ENCODE peak calls at places on chromosomes 4 and X, in eight cellular contexts. C is NB4, L is IMR-90, S is A673, D is right atrium auricular region, B is GM23248, K is breast epithelium, J is adrenal gland. P is an unnamed sample.

GRCh38 chr4:93183589-93183988 is 645.0 kb upstream of the ATOH1 start:
- DNase-seq in C (no peak), L (no peak), S (peak; percentile 7), D (no peak), B (no peak), K (no peak), J (no peak), P (no peak)

GRCh38 chrX:43728966-43729365 is 72.9 kb downstream of the MAOA start:
- DNase-seq in C (no peak), L (no peak), S (no peak), D (no peak), B (no peak), K (no peak), J (no peak), P (no peak)

GRCh38 chr4:139734875-139735380 is 69.3 kb downstream of the MGST2 start:
- DNase-seq in C (peak; percentile 77), L (peak; percentile 75), S (peak; percentile 84), D (peak; percentile 90), B (peak; percentile 87), K (peak; percentile 85), J (peak; percentile 97), P (peak; percentile 48)

GRCh38 chr4:37130465-37130864 is 114.1 kb upstream of the NWD2 start:
- DNase-seq in C (no peak), L (no peak), S (no peak), D (no peak), B (no peak), K (no peak), J (no peak), P (no peak)

GRCh38 chrX:150694738-150695410 is 1.7 kb downstream of the MTMR1 start:
- DNase-seq in C (peak; percentile 71), L (no peak), S (no peak), D (no peak), B (no peak), K (no peak), J (no peak), P (peak; percentile 23)

GRCh38 chrX:110561036-110561435 is 202.4 kb downstream of the RTL9 start:
- DNase-seq in C (no peak), L (no peak), S (peak; percentile 29), D (no peak), B (peak; percentile 70), K (no peak), J (no peak), P (peak; percentile 84)

GRCh38 chr4:76979236-76979635 is 29.7 kb downstream of the SEPTIN11 start:
- DNase-seq in C (no peak), L (no peak), S (no peak), D (no peak), B (no peak), K (no peak), J (no peak), P (no peak)

GRCh38 chr4:74653331-74654229 is 140.7 kb downstream of the BTC start:
- DNase-seq in C (no peak), L (no peak), S (no peak), D (no peak), B (no peak), K (no peak), J (no peak), P (no peak)

GRCh38 chr4:142719854-142720541 is 126.1 kb downstream of the INPP4B start:
- DNase-seq in C (peak; percentile 9), L (peak; percentile 21), S (peak; percentile 48), D (no peak), B (peak; percentile 57), K (no peak), J (no peak), P (peak; percentile 40)

GRCh38 chrX:102517331-102517730 is 792 bp upstream of the TMSB15A start:
- DNase-seq in C (peak; percentile 26), L (peak; percentile 17), S (peak; percentile 56), D (no peak), B (peak; percentile 39), K (no peak), J (no peak), P (peak; percentile 37)

GRCh38 chr4:133565379-133565778 is 416.3 kb downstream of the PCDH10 start:
- DNase-seq in C (no peak), L (peak; percentile 7), S (peak; percentile 90), D (no peak), B (no peak), K (no peak), J (no peak), P (peak; percentile 2)

GRCh38 chrX:69538321-69538876 is 34.3 kb downstream of the NALF2 start:
- DNase-seq in C (peak; percentile 37), L (peak; percentile 16), S (peak; percentile 68), D (peak; percentile 62), B (peak; percentile 64), K (peak; percentile 64), J (peak; percentile 83), P (peak; percentile 47)

DNA sequence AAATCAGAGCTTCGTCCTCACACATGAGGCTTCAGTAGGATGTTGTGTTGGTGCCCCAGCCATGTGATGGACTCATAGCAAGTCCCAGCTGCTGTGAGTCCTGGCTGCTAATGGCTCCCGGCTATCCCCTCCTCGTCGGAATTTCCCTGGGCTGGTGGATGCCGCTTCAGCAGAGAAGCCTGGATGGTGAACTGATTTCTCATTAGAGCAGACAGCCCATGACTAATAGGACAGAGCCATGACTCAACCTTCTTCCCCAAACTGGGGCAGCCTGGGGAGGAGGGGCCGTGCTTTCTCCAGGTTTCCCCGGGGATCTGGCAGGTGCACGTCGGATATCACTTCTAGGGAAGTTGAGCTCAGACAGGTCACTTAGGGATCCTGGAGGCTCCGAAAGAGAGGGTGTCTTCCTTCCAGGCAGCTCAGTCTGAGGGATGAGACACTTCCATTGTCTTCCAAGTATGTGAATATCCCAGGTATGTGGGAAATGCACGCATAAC is 112.7 kb downstream of the ASMT start:
- DNase-seq in C (no peak), L (no peak), S (no peak), D (peak; percentile 42), B (peak; percentile 11), K (no peak), J (peak; percentile 50), P (no peak)
- H3K4me3 ChIP-seq in C (no peak overlapping the region), L (no peak overlapping the region), S (no peak overlapping the region), D (no peak overlapping the region), B (no peak overlapping the region), K (no peak overlapping the region), J (no peak overlapping the region), P (no peak overlapping the region)

DNA sequence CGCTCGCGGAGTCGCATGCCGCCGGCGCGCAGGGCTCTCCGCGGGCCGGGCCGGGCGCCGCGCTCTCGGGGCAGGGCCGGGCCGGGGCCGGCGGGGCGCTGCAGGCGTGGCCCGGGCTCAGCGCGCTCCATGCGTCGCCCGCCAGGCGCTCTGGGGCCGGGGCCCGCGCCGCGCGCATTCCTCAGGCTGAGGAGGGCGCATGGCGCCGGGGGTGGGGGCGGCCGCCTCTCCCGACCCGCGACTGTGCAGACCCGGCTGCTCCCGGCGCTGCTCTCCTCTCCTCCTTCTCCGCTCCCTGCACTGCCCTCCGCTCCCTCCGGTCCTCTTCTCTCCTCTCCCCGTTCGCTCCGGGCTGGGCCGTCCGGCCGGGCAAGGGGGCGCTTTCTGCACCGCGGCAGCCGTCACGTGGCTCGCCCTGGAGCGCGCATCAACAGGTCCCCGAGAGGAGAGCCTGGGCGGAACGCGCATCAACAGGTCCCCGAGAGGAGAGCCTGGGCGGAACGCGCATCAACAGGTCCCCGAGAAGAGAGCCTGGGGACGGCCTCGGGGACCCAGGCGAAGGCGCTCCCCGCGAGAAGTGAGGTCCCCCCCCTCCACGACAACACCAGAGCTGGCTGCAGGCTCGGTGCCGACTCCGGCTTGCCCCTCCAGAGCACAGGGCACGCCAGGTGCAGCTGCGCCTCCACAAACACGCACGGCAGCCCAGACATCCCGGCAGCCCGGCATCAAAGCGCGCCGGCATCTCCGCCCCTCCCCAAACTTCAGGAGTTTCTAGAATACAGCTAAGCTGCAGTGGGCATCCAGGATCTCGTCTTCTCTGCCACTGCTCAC is 12.9 kb downstream of the PPP2R3B start:
- DNase-seq in C (no peak), L (peak; percentile 27), S (peak; percentile 24), D (no peak), B (peak; percentile 55), K (no peak), J (no peak), P (no peak)
- H3K4me3 ChIP-seq in C (no peak overlapping the region), L (peak overlapping the region; percentile 30), S (peak overlapping the region; percentile 37), D (peak overlapping the region; percentile 47), B (peak overlapping the region; percentile 76), K (peak overlapping the region; percentile 48), J (peak overlapping the region; percentile 23), P (peak overlapping the region; percentile 13)

DNA sequence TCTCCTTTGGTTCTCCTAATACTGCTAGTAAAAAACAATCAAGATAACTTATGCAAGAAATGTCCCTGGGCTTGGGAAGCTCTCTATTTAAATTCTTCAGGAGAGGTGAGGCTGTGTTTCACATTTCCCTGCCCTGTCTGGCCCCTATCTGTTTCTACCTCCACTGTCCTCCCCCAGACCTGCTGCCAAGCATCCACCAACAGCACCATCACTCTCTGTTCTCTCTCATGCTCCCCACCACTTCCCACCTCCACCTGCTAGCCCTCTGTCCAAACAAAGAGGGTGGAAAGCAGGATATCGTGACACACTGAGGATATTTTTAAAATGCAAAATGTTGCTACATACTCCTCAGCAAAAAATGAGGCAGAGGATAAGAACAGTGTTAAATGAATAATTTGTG is 88.4 kb upstream of the NAP1L5 start:
- DNase-seq in C (no peak), L (no peak), S (no peak), D (no peak), B (no peak), K (no peak), J (no peak), P (no peak)
- H3K4me3 ChIP-seq in C (no peak overlapping the region), L (no peak overlapping the region), S (no peak overlapping the region), D (no peak overlapping the region), B (no peak overlapping the region), K (no peak overlapping the region), J (no peak overlapping the region), P (no peak overlapping the region)

DNA sequence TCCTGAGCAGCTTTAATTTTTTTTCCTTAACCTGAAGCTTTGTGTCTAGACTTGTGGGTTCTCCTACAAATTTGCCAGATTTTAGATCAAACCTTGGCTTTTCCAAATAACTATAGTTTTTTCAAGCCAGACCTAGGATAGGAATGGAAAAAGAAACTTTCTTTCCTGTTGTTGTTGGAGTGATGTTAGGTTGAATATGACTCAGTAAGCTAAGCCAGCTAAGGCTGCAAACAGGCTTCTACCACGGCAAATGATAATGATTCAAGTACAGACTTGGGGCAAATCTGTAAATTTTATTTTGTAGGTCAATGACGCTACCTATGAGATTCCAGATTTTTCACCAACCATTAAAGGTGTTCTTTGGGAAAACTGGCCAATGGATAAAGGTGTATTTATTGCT is 45.6 kb downstream of the WDR19 start:
- DNase-seq in C (no peak), L (peak; percentile 51), S (no peak), D (no peak), B (peak; percentile 1), K (no peak), J (no peak), P (no peak)
- H3K4me3 ChIP-seq in C (no peak overlapping the region), L (no peak overlapping the region), S (no peak overlapping the region), D (no peak overlapping the region), B (no peak overlapping the region), K (no peak overlapping the region), J (no peak overlapping the region), P (no peak overlapping the region)

GRCh38 chr4:137531121-137531520 is 1.2 kb downstream of the PCDH18 start:
- DNase-seq in C (no peak), L (peak; percentile 65), S (peak; percentile 58), D (no peak), B (peak; percentile 83), K (no peak), J (no peak), P (peak; percentile 78)
- H3K4me3 ChIP-seq in C (no peak overlapping the region), L (peak overlapping the region; percentile 62), S (peak overlapping the region; percentile 62), D (peak overlapping the region; percentile 43), B (peak overlapping the region; percentile 98), K (peak overlapping the region; percentile 57), J (peak overlapping the region; percentile 54), P (peak overlapping the region; percentile 84)

GRCh38 chr4:6658635-6659075 is 18.2 kb downstream of the MRFAP1 start:
- DNase-seq in C (no peak), L (peak; percentile 28), S (peak; percentile 47), D (no peak), B (peak; percentile 69), K (peak; percentile 56), J (peak; percentile 66), P (no peak)
- H3K4me3 ChIP-seq in C (no peak overlapping the region), L (peak overlapping the region; percentile 15), S (peak overlapping the region; percentile 39), D (peak overlapping the region; percentile 34), B (peak overlapping the region; percentile 71), K (peak overlapping the region; percentile 57), J (peak overlapping the region; percentile 48), P (peak overlapping the region; percentile 33)

P was measured in fibroblast of mammary gland.